ENCODE peak calls at places on chromosome 11, in six cellular contexts. U, O, E, C, X and F are unnamed samples.

GRCh38 chr11:44456544-44457270 is 108.8 kb upstream of the CD82 start:
- DNase-seq in C (no peak), E (no peak), U (peak; percentile 28), O (no peak), X (no peak), F (no peak)

GRCh38 chr11:103928040-103928555 is 108.3 kb upstream of the DDI1 start:
- DNase-seq in E (no peak), U (no peak), O (no peak), X (no peak), C (no peak), F (no peak)

GRCh38 chr11:131609317-131609716 is 238.9 kb downstream of the NTM start:
- DNase-seq in O (no peak), E (no peak), U (no peak), X (no peak), C (no peak), F (no peak)

GRCh38 chr11:49995559-49995958 is 13.2 kb upstream of the OR4C12 start:
- DNase-seq in X (no peak), E (no peak), O (no peak), U (peak; percentile 6), C (no peak), F (peak; percentile 21)

GRCh38 chr11:119816660-119817059 is 87.7 kb upstream of the NECTIN1 start:
- DNase-seq in E (no peak), C (no peak), O (no peak), U (no peak), X (no peak), F (no peak)

GRCh38 chr11:69524291-69524882 is 42.9 kb downstream of the LINC01488 start:
- DNase-seq in X (no peak), E (no peak), C (peak; percentile 23), O (no peak), U (no peak), F (no peak)

GRCh38 chr11:94776351-94777321 is 8.5 kb downstream of the AMOTL1 start:
- DNase-seq in U (no peak), C (no peak), E (no peak), X (no peak), O (no peak), F (no peak)

GRCh38 chr11:118216621-118217526 is 7.9 kb downstream of the JAML start:
- DNase-seq in E (no peak), X (no peak), U (no peak), O (no peak), C (no peak), F (no peak)

GRCh38 chr11:69879734-69880005 is 60.5 kb upstream of the FGF3 start:
- DNase-seq in X (no peak), U (no peak), C (no peak), O (no peak), E (no peak), F (peak; percentile 3)

GRCh38 chr11:49151211-49151610 is 57.2 kb downstream of the FOLH1 start:
- DNase-seq in C (no peak), E (no peak), O (no peak), U (no peak), X (no peak), F (no peak)

GRCh38 chr11:2518112-2518982 is 73.5 kb downstream of the KCNQ1 start:
- DNase-seq in O (no peak), C (peak; percentile 41), X (peak; percentile 15), U (no peak), E (no peak), F (peak; percentile 17)